ENCODE peak calls at places on chromosomes 1 and 21, in eight cellular contexts. T is mammary epithelial cell, X is neural progenitor cell, J is GM23338, A is H1, L is DND-41, N is K562, B is MM.1S. H is an unnamed sample. For H4K20me1, the result is how much of the 10 kb centered on the place peaks cover.

GRCh38 chr1:227805606-227806197 is 9.8 kb upstream of the PRSS38 start:
- DNase-seq in N (no peak), B (no peak), L (no peak), A (no peak), X (no peak), J (no peak), T (peak), H (peak)

GRCh38 chr21:42093991-42094417 is 22.9 kb downstream of the UMODL1 start:
- DNase-seq in N (no peak), J (no peak), B (no peak), T (peak), X (no peak), A (no peak), L (no peak), H (peak)

GRCh38 chr1:153963850-153964331 is 554 bp upstream of the SLC39A1 start:
- DNase-seq in N (peak), A (no peak), X (peak), J (peak), T (peak), B (peak), L (no peak), H (no peak)

GRCh38 chr1:35120458-35121133 is 41.4 kb downstream of the ZMYM1 start:
- DNase-seq in T (no peak), L (no peak), J (peak), B (peak), N (no peak), A (peak), X (no peak), H (peak)

GRCh38 chr1:1615256-1616044 is at the start of gene MIB2:
- DNase-seq in B (peak), X (peak), T (peak), N (peak), L (peak), A (peak), J (peak), H (peak)

GRCh38 chr1:22850281-22850680 is 122.4 kb downstream of the LACTBL1 start:
- DNase-seq in L (no peak), N (no peak), B (no peak), T (no peak), A (no peak), X (no peak), J (no peak), H (no peak)

GRCh38 chr1:224783006-224783651 is 146.3 kb upstream of the DNAH14 start:
- DNase-seq in N (no peak), X (no peak), L (peak), B (peak), J (no peak), T (no peak), A (no peak), H (no peak)

GRCh38 chr1:112389689-112390088 is 6.3 kb upstream of the CTTNBP2NL start:
- DNase-seq in B (no peak), X (no peak), J (no peak), L (no peak), T (no peak), N (no peak), A (no peak), H (no peak)

GRCh38 chr1:181079382-181079781 is 9.1 kb upstream of the IER5 start:
- DNase-seq in L (no peak), A (no peak), N (no peak), T (no peak), X (no peak), B (no peak), J (no peak), H (no peak)

GRCh38 chr1:90147093-90147492 is 152.2 kb downstream of the ZNF326 start:
- DNase-seq in B (no peak), A (no peak), T (no peak), L (no peak), J (no peak), N (no peak), X (no peak), H (no peak)

GRCh38 chr1:213417846-213418245 is 366.8 kb downstream of the RPS6KC1 start:
- DNase-seq in X (no peak), J (no peak), B (no peak), L (no peak), N (no peak), A (no peak), T (no peak), H (no peak)

GRCh38 chr1:163055531-163055930 is 13.6 kb upstream of the RGS4 start:
- DNase-seq in N (no peak), A (no peak), X (no peak), L (no peak), T (no peak), B (no peak), J (no peak), H (no peak)

GRCh38 chr1:74005533-74005932 is 192.4 kb downstream of the LRRIQ3 start:
- DNase-seq in J (no peak), N (no peak), A (no peak), X (no peak), T (no peak), B (peak), L (no peak), H (no peak)

GRCh38 chr21:21188513-21189188 is 190.4 kb downstream of the NCAM2 start:
- DNase-seq in B (no peak), N (no peak), T (no peak), X (no peak), J (no peak), A (no peak), L (no peak), H (no peak)

GRCh38 chr1:181514298-181515290 is 31.3 kb downstream of the CACNA1E start:
- DNase-seq in B (peak), X (no peak), N (no peak), A (no peak), T (no peak), L (no peak), J (no peak), H (no peak)

GRCh38 chr21:22842875-22843274 is 1844.7 kb downstream of the NCAM2 start:
- DNase-seq in N (no peak), J (peak), B (no peak), X (peak), L (no peak), A (no peak), T (no peak), H (no peak)

GRCh38 chr1:89545264-89546038 is 20.8 kb downstream of the LRRC8B start:
- DNase-seq in T (peak), A (no peak), J (no peak), L (no peak), X (no peak), B (no peak), N (peak), H (no peak)

GRCh38 chr1:23215751-23216449 is 1.4 kb downstream of the HTR1D start:
- DNase-seq in B (no peak), X (no peak), A (no peak), T (no peak), J (peak), L (no peak), N (no peak), H (no peak)

GRCh38 chr1:162006081-162006480 is 17.6 kb downstream of the OLFML2B start:
- DNase-seq in N (no peak), L (no peak), B (no peak), X (no peak), T (no peak), A (no peak), J (no peak), H (no peak)

GRCh38 chr1:39642796-39643195 is 3.4 kb upstream of the HEYL start:
- DNase-seq in T (no peak), N (no peak), J (no peak), X (no peak), B (no peak), A (no peak), L (no peak), H (no peak)

GRCh38 chr1:39638965-39639332 is 494 bp downstream of the HEYL start:
- DNase-seq in X (no peak), J (peak), A (no peak), L (no peak), T (no peak), N (no peak), B (no peak), H (no peak)

GRCh38 chr1:39640861-39641260 is 1.4 kb upstream of the HEYL start:
- DNase-seq in B (no peak), L (no peak), T (no peak), J (no peak), X (no peak), N (no peak), A (no peak), H (no peak)

GRCh38 chr1:39637301-39637700 is 2.1 kb downstream of the HEYL start:
- DNase-seq in L (no peak), A (no peak), N (no peak), B (no peak), T (no peak), X (no peak), J (no peak), H (no peak)

GRCh38 chr1:39639333-39640130 is at the start of gene HEYL:
- DNase-seq in N (peak), T (no peak), X (peak), B (peak), L (no peak), A (peak), J (peak), H (peak)
- TF ChIP-seq EZH2 in N (no peak), T (no peak), X (peak), B (no peak), L (no peak), A (no peak), J (no peak), H (peak)

DNA sequence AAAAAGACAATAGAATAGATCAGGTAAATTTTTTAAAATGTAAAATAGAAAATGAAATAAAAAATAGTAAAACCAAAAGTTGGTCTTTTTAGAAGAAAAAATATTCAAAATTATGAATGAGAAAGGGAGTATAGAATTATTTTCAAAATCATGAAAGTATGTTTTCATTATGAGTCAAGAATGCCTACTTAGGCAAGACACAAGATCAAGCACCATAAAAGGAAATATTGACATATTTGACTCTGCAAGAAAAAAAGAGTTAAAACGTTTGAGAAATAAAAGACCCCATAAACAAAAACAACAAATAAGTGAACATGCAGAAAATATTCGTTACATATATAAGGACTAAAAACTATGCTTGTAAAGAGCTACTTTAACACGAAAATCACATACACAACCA is 4.8 kb upstream of the COX20 start:
- DNase-seq in N (no peak), X (no peak), L (no peak), A (no peak), B (no peak), T (no peak), J (no peak), H (peak)
- H2AFZ ChIP-seq in N (no peak), X (no peak), L (no peak), A (no peak), B (no peak), T (no peak), J (no peak), H (no peak)

GRCh38 chr1:40050863-40051262 is 10.3 kb downstream of the CAP1 start:
- DNase-seq in B (no peak), J (no peak), A (no peak), X (no peak), T (no peak), L (no peak), N (no peak), H (no peak)
- H4K20me1 ChIP-seq in B (under half), J (half or more), A (under half), X (under half), T (under half), L (half or more), N (under half), H (under half)

GRCh38 chr1:18643154-18644012 is 12.7 kb downstream of the PAX7 start:
- DNase-seq in A (no peak), L (no peak), X (peak), N (peak), B (no peak), J (peak), T (no peak), H (no peak)
- TF ChIP-seq EZH2 in A (peak), L (peak), X (peak), N (no peak), B (no peak), J (peak), T (peak), H (peak)

GRCh38 chr1:17161926-17162800 is 42.8 kb upstream of the PADI1 start:
- DNase-seq in J (no peak), T (no peak), X (no peak), N (no peak), B (no peak), A (no peak), L (no peak), H (no peak)

GRCh38 chr1:17162941-17163340 is 42.0 kb upstream of the PADI1 start:
- DNase-seq in B (no peak), L (no peak), N (no peak), A (no peak), J (no peak), X (no peak), T (no peak), H (no peak)

GRCh38 chr1:17158961-17159360 is 39.7 kb upstream of the PADI2 start:
- DNase-seq in A (no peak), L (no peak), J (no peak), B (no peak), T (no peak), N (no peak), X (no peak), H (no peak)

GRCh38 chr1:17163371-17163770 is 41.6 kb upstream of the PADI1 start:
- DNase-seq in A (no peak), N (no peak), J (no peak), T (no peak), B (no peak), L (no peak), X (no peak), H (no peak)

GRCh38 chr1:17161137-17161700 is 42.0 kb upstream of the PADI2 start:
- DNase-seq in X (no peak), L (no peak), J (no peak), B (peak), T (no peak), N (no peak), A (no peak), H (no peak)
- H2AFZ ChIP-seq in X (no peak), L (no peak), J (peak), B (no peak), T (peak), N (peak), A (no peak), H (no peak)

GRCh38 chr21:34859976-34860653 is 189.0 kb downstream of the RUNX1 start:
- DNase-seq in J (no peak), X (no peak), T (no peak), B (no peak), A (no peak), N (no peak), L (no peak), H (no peak)
- H4K20me1 ChIP-seq in J (under half), X (under half), T (under half), B (under half), A (under half), N (under half), L (half or more), H (under half)

GRCh38 chr1:226223157-226223785 is at the start of gene MIXL1:
- DNase-seq in T (no peak), J (peak), B (no peak), L (no peak), A (no peak), N (no peak), X (peak), H (peak)
- TF ChIP-seq EZH2 in T (no peak), J (no peak), B (no peak), L (no peak), A (no peak), N (no peak), X (peak), H (no peak)